ENCODE peak calls at places on chromosomes 3 and 15, in seven cellular contexts. O, B, L, U, Z, E and X are unnamed samples.
A peak's percentile ranks its signal among the peaks of the same experiment; 100 is the strongest.

GRCh38 chr15:85890620-85890980 is 95.9 kb upstream of the KLHL25 start:
- DNase-seq in O (no peak), B (no peak), L (no peak), U (no peak), Z (no peak), E (no peak), X (no peak)

GRCh38 chr15:65783872-65784271 is 8.2 kb downstream of the DENND4A start:
- DNase-seq in O (no peak), B (no peak), L (no peak), U (no peak), Z (no peak), E (no peak), X (no peak)

GRCh38 chr3:171986755-171987535 is 52.4 kb upstream of the FNDC3B start:
- DNase-seq in O (no peak), B (no peak), L (no peak), U (no peak), Z (no peak), E (no peak), X (no peak)

GRCh38 chr3:184602406-184603155 is 41.0 kb downstream of the EPHB3 start:
- DNase-seq in O (no peak), B (no peak), L (no peak), U (no peak), Z (no peak), E (no peak), X (no peak)

GRCh38 chr15:92714071-92714456 is 58.5 kb upstream of the FAM174B start:
- DNase-seq in O (no peak), B (no peak), L (peak; percentile 31), U (no peak), Z (peak; percentile 33), E (no peak), X (no peak)

GRCh38 chr3:186268616-186269448 is 93.2 kb downstream of the DGKG start:
- DNase-seq in O (no peak), B (no peak), L (peak; percentile 43), U (no peak), Z (no peak), E (no peak), X (no peak)

GRCh38 chr3:58058654-58059263 is 50.5 kb downstream of the FLNB start:
- DNase-seq in O (no peak), B (no peak), L (peak; percentile 63), U (no peak), Z (no peak), E (no peak), X (no peak)

GRCh38 chr3:56126632-56127031 is 341.6 kb downstream of the ERC2 start:
- DNase-seq in O (no peak), B (no peak), L (no peak), U (no peak), Z (no peak), E (no peak), X (no peak)

GRCh38 chr3:194307849-194308248 is 43.3 kb downstream of the CPN2 start:
- DNase-seq in O (no peak), B (no peak), L (no peak), U (no peak), Z (no peak), E (no peak), X (no peak)

GRCh38 chr15:49876401-49877038 is 242.5 kb downstream of the ATP8B4 start:
- DNase-seq in O (no peak), B (no peak), L (no peak), U (no peak), Z (peak; percentile 24), E (peak; percentile 43), X (no peak)

GRCh38 chr3:53195602-53196574 is 34.9 kb downstream of the PRKCD start:
- DNase-seq in O (no peak), B (peak; percentile 36), L (peak; percentile 49), U (no peak), Z (peak; percentile 77), E (no peak), X (no peak)

GRCh38 chr3:65689436-65689835 is 349.3 kb downstream of the MAGI1 start:
- DNase-seq in O (no peak), B (no peak), L (no peak), U (no peak), Z (no peak), E (no peak), X (no peak)

GRCh38 chr15:65957451-65957850 is 88.2 kb downstream of the RAB11A start:
- DNase-seq in O (no peak), B (no peak), L (no peak), U (no peak), Z (no peak), E (no peak), X (no peak)

GRCh38 chr3:181610083-181610972 is 101.4 kb upstream of the SOX2 start:
- DNase-seq in O (no peak), B (no peak), L (no peak), U (no peak), Z (no peak), E (no peak), X (no peak)

GRCh38 chr3:58672880-58673279 is 6.3 kb upstream of the FAM3D start:
- DNase-seq in O (no peak), B (no peak), L (no peak), U (no peak), Z (no peak), E (no peak), X (no peak)

GRCh38 chr3:175258763-175259162 is 399.6 kb downstream of the NAALADL2 start:
- DNase-seq in O (no peak), B (no peak), L (peak; percentile 11), U (no peak), Z (no peak), E (no peak), X (no peak)

GRCh38 chr15:26651909-26652308 is 121.0 kb downstream of the GABRB3 start:
- DNase-seq in O (no peak), B (no peak), L (no peak), U (no peak), Z (no peak), E (no peak), X (no peak)

GRCh38 chr3:47418167-47419082 is 37.6 kb downstream of the PTPN23 start:
- DNase-seq in O (no peak), B (no peak), L (no peak), U (no peak), Z (no peak), E (no peak), X (no peak)

DNA sequence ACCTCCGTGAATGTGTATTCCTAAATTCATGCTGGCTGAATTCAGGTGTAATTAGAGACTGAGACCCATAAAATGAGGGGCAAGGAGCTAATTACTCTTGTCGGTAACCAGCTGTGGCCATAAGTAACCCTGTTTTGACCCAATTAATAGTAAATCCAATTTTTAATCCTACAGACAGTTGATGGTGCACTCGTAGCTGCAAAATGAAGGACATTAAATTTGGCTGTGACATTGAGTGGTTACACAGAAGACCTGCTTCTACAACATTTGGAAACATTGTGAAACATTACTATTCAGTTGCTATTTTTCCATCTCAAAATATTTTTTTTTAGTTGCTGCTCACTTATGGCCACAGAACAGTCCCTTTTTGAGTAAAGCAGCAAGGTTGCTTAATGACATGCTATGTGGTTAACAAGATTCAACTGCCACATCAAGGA is 33.0 kb downstream of the MBNL1 start:
- DNase-seq in O (no peak), B (no peak), L (no peak), U (no peak), Z (no peak), E (no peak), X (no peak)
- H3K4me3 ChIP-seq in O (peak overlapping the region; percentile 10), B (no peak overlapping the region), L (peak overlapping the region; percentile 2), U (peak overlapping the region; percentile 16), Z (no peak overlapping the region), E (peak overlapping the region; percentile 13), X (peak overlapping the region; percentile 50)

GRCh38 chr3:152193673-152194267 is 75.0 kb upstream of the MBNL1 start:
- DNase-seq in O (no peak), B (no peak), L (no peak), U (no peak), Z (no peak), E (no peak), X (no peak)
- H3K4me3 ChIP-seq in O (no peak overlapping the region), B (peak overlapping the region; percentile 54), L (no peak overlapping the region), U (no peak overlapping the region), Z (no peak overlapping the region), E (no peak overlapping the region), X (peak overlapping the region; percentile 43)

DNA sequence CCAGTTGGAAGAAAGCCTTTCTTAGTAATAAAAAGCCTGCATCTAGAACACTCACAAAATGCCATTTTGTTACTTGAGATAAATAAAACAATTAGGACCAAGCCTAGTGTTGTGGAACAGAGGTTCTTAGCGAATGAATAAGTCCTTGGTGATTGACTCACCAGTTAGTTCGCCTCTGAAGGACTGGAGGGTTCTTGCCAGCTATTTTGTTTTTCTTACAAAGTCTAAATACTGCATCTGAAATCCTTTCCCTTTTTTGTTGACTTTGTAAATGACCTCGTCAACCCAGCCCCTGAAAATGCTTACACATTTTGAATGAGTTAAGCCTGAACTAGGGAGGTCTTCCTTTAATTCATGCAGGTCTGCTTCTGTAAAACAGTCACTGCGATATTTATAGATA is 45.1 kb upstream of the SACM1L start:
- DNase-seq in O (peak; percentile 52), B (no peak), L (peak; percentile 76), U (peak; percentile 77), Z (no peak), E (no peak), X (no peak)
- H3K4me3 ChIP-seq in O (no peak overlapping the region), B (no peak overlapping the region), L (no peak overlapping the region), U (no peak overlapping the region), Z (no peak overlapping the region), E (no peak overlapping the region), X (no peak overlapping the region)

DNA sequence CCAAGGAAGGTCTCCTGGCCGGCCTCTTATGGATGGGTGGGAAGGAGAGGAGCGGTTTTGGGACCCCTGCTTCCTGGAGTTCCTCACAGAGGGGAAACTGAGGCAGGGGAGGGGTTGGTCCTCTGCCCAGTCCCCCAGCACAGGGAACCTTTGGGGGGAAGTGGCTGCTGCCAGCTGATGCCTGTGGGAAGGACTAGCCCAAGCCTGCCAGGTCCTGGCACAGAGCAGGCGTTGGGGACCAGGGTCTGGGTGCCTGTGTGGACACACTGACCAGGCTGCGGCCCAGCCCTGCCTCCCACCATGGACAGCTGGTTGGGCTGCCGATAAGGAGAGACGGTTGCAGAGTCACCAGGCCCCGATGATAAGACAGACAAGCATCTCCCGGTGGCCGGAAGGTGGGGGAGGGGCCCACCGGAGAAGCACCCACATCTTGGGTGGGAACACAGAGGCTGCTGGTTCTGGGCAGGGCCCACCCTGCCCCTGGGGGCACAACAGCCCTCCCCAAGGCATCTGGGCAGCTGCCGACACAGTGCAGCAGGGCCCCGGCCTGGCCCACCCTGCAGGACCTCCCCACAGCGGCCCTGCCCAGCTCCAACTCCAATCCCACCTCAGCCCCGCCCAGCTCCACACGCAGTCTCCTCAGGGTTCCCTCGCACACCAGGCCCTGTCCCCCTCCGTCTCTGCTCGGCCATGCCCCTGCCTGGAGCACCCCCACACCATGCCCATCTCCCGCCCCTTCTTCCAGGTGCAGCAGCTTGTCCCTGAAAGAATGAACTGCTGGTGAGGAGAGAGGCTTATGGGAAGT is 50.7 kb downstream of the DNAJB8 start:
- DNase-seq in O (no peak), B (no peak), L (no peak), U (no peak), Z (no peak), E (no peak), X (no peak)
- H3K4me3 ChIP-seq in O (no peak overlapping the region), B (no peak overlapping the region), L (no peak overlapping the region), U (no peak overlapping the region), Z (no peak overlapping the region), E (no peak overlapping the region), X (no peak overlapping the region)